ENCODE peak calls at places on chromosomes 11 and 22, in five cellular contexts. C, H, K, D and I are unnamed samples.

GRCh38 chr11:131894615-131895544 is 524.5 kb downstream of the NTM start:
- DNase-seq in C (no peak), H (no peak), K (no peak), D (no peak), I (no peak)

GRCh38 chr22:43811777-43812148 is 342 bp downstream of the EFCAB6 start:
- DNase-seq in C (no peak), H (peak), K (no peak), D (no peak), I (no peak)

GRCh38 chr11:69902337-69902736 is 83.1 kb upstream of the FGF3 start:
- DNase-seq in C (no peak), H (no peak), K (no peak), D (no peak), I (no peak)

GRCh38 chr11:126963603-126964353 is 36.8 kb downstream of the KIRREL3 start:
- DNase-seq in C (no peak), H (no peak), K (no peak), D (no peak), I (no peak)

GRCh38 chr11:22734628-22735345 is 68.4 kb downstream of the GAS2 start:
- DNase-seq in C (no peak), H (no peak), K (no peak), D (no peak), I (no peak)

GRCh38 chr22:50125029-50125428 is 35.2 kb downstream of the MOV10L1 start:
- DNase-seq in C (no peak), H (no peak), K (no peak), D (no peak), I (no peak)

GRCh38 chr11:73759520-73760065 is 1.3 kb downstream of the RAB6A start:
- DNase-seq in C (no peak), H (peak), K (no peak), D (no peak), I (no peak)

GRCh38 chr22:38455063-38455529 is at the start of gene KCNJ4:
- DNase-seq in C (no peak), H (no peak), K (no peak), D (no peak), I (no peak)

GRCh38 chr22:41925783-41926460 is 684 bp downstream of the TNFRSF13C start:
- DNase-seq in C (peak), H (peak), K (no peak), D (peak), I (no peak)

GRCh38 chr11:269146-269890 is 8.9 kb upstream of the NLRP6 start:
- DNase-seq in C (no peak), H (peak), K (peak), D (no peak), I (no peak)

GRCh38 chr22:19705181-19705934 is 8.9 kb upstream of the SEPTIN5 start:
- DNase-seq in C (peak), H (no peak), K (no peak), D (no peak), I (no peak)

GRCh38 chr11:95605271-95605940 is 184.2 kb downstream of the FAM76B start:
- DNase-seq in C (no peak), H (no peak), K (no peak), D (no peak), I (no peak)

GRCh38 chr11:12087075-12087775 is 23.2 kb upstream of the MICAL2 start:
- DNase-seq in C (no peak), H (peak), K (no peak), D (peak), I (no peak)

GRCh38 chr11:34621876-34622275 is 983 bp downstream of the EHF start:
- DNase-seq in C (no peak), H (no peak), K (no peak), D (no peak), I (no peak)

GRCh38 chr22:48752451-48753380 is 1075.0 kb downstream of the BRD1 start:
- DNase-seq in C (peak), H (no peak), K (no peak), D (no peak), I (no peak)

GRCh38 chr11:34154059-34154875 is 48.8 kb downstream of the NAT10 start:
- DNase-seq in C (no peak), H (peak), K (no peak), D (no peak), I (no peak)

GRCh38 chr11:64285885-64286800 is 495 bp downstream of the GPR137 start:
- DNase-seq in C (no peak), H (peak), K (no peak), D (no peak), I (no peak)

GRCh38 chr11:2180775-2181370 is 9.3 kb upstream of the TH start:
- DNase-seq in C (no peak), H (no peak), K (no peak), D (no peak), I (no peak)

GRCh38 chr22:27662359-27663030 is 139.1 kb downstream of the MN1 start:
- DNase-seq in C (no peak), H (no peak), K (no peak), D (no peak), I (peak)

GRCh38 chr11:107017433-107018227 is 646 bp downstream of the GUCY1A2 start:
- DNase-seq in C (peak), H (peak), K (no peak), D (no peak), I (no peak)
- TF ChIP-seq CTCF in C (peak), H (peak), K (peak), D (no peak), I (peak)

DNA sequence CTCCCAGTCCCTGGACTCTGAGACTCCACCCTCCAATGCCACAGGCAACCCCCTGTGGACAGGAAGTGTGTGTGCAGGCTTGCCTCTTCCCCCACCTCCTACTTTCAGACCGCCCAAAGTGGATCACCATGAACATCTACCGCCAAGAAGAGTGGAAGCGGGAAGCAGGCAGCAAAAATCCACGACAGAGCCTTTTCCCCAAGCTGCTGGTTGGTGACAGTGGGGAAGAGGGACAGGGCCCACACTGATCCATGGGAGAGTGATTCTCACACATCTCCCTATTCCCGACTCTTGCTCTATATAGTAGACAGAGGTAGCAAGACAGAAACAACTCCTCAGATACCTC is 53.4 kb upstream of the SPATA19 start:
- DNase-seq in C (no peak), H (no peak), K (no peak), D (no peak), I (no peak)
- TF ChIP-seq CTCF in C (peak), H (no peak), K (no peak), D (no peak), I (no peak)

DNA sequence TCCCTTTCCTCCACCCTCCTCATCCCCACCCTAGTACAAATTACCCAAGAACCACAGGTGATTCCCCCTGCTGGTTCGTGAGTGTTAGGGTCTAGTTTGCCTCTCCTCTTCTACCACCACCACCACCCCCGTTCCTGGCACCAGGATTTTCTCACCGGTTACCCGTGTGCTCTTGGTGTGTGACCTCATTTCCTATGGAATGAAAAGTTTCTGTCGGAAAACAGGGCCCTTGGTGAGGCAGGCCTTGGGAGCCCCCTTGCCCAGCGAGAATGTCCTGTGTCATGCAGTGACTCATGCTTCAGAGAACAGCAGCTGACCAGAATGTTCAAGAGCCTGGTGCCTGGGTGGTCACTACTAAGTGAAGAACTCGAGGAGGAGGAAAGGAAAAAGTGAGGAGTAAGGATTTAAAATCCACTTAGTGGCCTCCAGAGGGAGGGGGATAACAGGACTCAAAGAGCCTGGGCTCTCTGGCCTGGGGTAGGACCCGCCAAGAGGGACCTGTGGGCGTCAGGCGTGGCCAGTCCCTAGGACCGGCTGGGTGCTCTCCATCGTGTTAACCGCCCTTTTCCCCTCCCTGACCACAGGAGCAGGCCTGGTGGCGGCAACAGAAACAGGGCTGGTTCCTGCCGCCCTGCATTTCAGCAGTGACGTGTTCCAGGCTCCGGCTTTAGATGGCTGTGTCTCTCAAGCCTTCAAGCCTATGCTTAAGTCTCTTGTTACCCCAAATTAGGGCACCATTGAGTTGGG is 30.2 kb downstream of the C22orf31 start:
- DNase-seq in C (peak), H (no peak), K (peak), D (no peak), I (peak)
- TF ChIP-seq CTCF in C (peak), H (no peak), K (no peak), D (no peak), I (peak)

DNA sequence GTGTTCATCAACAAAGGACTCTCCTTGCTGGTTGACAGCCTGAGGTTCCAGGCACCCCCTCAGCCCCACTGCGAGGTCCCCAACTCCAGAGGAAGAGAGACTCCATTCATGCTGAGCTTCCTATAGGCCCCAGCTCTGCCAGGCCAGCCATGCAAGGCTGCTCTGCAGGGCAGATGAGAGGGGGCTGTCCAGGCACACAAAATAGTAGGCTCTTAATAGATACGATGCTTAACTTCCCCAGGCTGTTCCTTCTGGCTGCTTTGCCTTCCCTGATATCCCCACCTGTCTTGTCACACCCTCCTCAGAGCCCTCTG is 45.0 kb upstream of the CRYBB3 start:
- DNase-seq in C (no peak), H (no peak), K (no peak), D (no peak), I (no peak)
- TF ChIP-seq CTCF in C (no peak), H (no peak), K (no peak), D (no peak), I (no peak)

GRCh38 chr11:35811783-35812182 is 132.1 kb upstream of the LDLRAD3 start:
- DNase-seq in C (no peak), H (peak), K (no peak), D (no peak), I (no peak)

GRCh38 chr11:35814026-35814425 is 129.8 kb upstream of the LDLRAD3 start:
- DNase-seq in C (no peak), H (no peak), K (no peak), D (no peak), I (no peak)

GRCh38 chr11:35810045-35810444 is 133.8 kb upstream of the LDLRAD3 start:
- DNase-seq in C (no peak), H (no peak), K (no peak), D (no peak), I (no peak)

GRCh38 chr11:35814720-35815305 is 129.0 kb upstream of the LDLRAD3 start:
- DNase-seq in C (no peak), H (no peak), K (no peak), D (no peak), I (peak)

DNA sequence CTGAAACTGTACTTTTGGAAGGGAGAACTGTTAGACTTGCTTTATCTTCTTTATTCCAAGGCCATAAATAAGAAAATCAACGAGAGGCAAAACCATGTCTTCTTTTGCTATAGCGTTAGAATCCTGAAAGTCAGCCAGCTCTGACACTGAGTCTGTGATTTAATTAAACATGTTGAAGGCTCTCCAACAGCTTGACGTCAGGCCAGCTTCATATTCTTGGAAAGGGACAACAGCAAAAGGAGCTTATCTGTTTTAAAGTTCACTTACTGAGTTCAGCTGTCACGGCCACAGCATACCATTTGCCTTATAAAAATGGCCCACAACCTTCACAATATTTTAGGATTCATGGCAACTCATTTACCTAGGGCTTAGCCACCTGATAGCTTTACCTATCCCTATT is 131.0 kb upstream of the LDLRAD3 start:
- DNase-seq in C (no peak), H (no peak), K (no peak), D (no peak), I (peak)
- TF ChIP-seq CTCF in C (no peak), H (no peak), K (no peak), D (no peak), I (no peak)

GRCh38 chr11:101974255-101974654 is 57.9 kb upstream of the ANGPTL5 start:
- DNase-seq in C (no peak), H (no peak), K (peak), D (no peak), I (no peak)
- TF ChIP-seq CTCF in C (peak), H (no peak), K (peak), D (no peak), I (no peak)